ENCODE peak calls at places on chromosomes 16 and 17, in nine cellular contexts. One of them, this sample, is unnamed.

GRCh38 chr17:29918922-29919856 is 10.8 kb downstream of the SSH2 start:
- DNase-seq in tibial artery: no peak
- DNase-seq in CD8-positive, alpha-beta T cell: no peak
- DNase-seq in cardiac muscle cell: no peak
- DNase-seq in uterus: no peak
- DNase-seq in tibial nerve: no peak
- DNase-seq in small intestine: no peak
- DNase-seq in colonic mucosa: no peak
- DNase-seq in body of pancreas: no peak
- DNase-seq in this sample: no peak

GRCh38 chr17:51548125-51548524 is 287.8 kb downstream of the UTP18 start:
- DNase-seq in tibial artery: no peak
- DNase-seq in small intestine: no peak
- DNase-seq in body of pancreas: no peak
- DNase-seq in colonic mucosa: no peak
- DNase-seq in cardiac muscle cell: no peak
- DNase-seq in CD8-positive, alpha-beta T cell: no peak
- DNase-seq in uterus: no peak
- DNase-seq in tibial nerve: no peak
- DNase-seq in this sample: no peak

GRCh38 chr17:39927928-39928867 is 666 bp downstream of the LRRC3C start:
- DNase-seq in uterus: peak; percentile 65
- DNase-seq in body of pancreas: peak; percentile 71
- DNase-seq in tibial artery: peak; percentile 82
- DNase-seq in tibial nerve: no peak
- DNase-seq in small intestine: peak; percentile 78
- DNase-seq in colonic mucosa: peak; percentile 54
- DNase-seq in cardiac muscle cell: peak; percentile 45
- DNase-seq in CD8-positive, alpha-beta T cell: no peak
- DNase-seq in this sample: peak; percentile 21

GRCh38 chr16:31010539-31010938 is at the start of gene STX1B:
- DNase-seq in small intestine: no peak
- DNase-seq in CD8-positive, alpha-beta T cell: peak; percentile 42
- DNase-seq in body of pancreas: no peak
- DNase-seq in cardiac muscle cell: peak; percentile 77
- DNase-seq in uterus: no peak
- DNase-seq in colonic mucosa: no peak
- DNase-seq in tibial nerve: no peak
- DNase-seq in tibial artery: no peak
- DNase-seq in this sample: no peak

GRCh38 chr17:602436-602835 is 112.2 kb downstream of the VPS53 start:
- DNase-seq in body of pancreas: no peak
- DNase-seq in CD8-positive, alpha-beta T cell: no peak
- DNase-seq in cardiac muscle cell: no peak
- DNase-seq in tibial artery: no peak
- DNase-seq in uterus: no peak
- DNase-seq in small intestine: no peak
- DNase-seq in colonic mucosa: no peak
- DNase-seq in tibial nerve: no peak
- DNase-seq in this sample: no peak

GRCh38 chr16:674968-675883 is at the start of gene RHBDL1:
- DNase-seq in tibial nerve: no peak
- DNase-seq in small intestine: peak; percentile 25
- DNase-seq in body of pancreas: no peak
- DNase-seq in CD8-positive, alpha-beta T cell: no peak
- DNase-seq in uterus: no peak
- DNase-seq in cardiac muscle cell: no peak
- DNase-seq in colonic mucosa: no peak
- DNase-seq in tibial artery: no peak
- DNase-seq in this sample: no peak

GRCh38 chr17:2929881-2930533 is 133.4 kb downstream of the OR1D5 start:
- DNase-seq in cardiac muscle cell: peak; percentile 57
- DNase-seq in body of pancreas: peak; percentile 66
- DNase-seq in tibial nerve: no peak
- DNase-seq in CD8-positive, alpha-beta T cell: no peak
- DNase-seq in uterus: no peak
- DNase-seq in tibial artery: no peak
- DNase-seq in colonic mucosa: peak; percentile 68
- DNase-seq in small intestine: peak; percentile 63
- DNase-seq in this sample: peak; percentile 41

GRCh38 chr17:17395246-17395802 is 81.5 kb upstream of the MED9 start:
- DNase-seq in colonic mucosa: no peak
- DNase-seq in small intestine: no peak
- DNase-seq in CD8-positive, alpha-beta T cell: no peak
- DNase-seq in tibial nerve: peak; percentile 56
- DNase-seq in body of pancreas: no peak
- DNase-seq in tibial artery: no peak
- DNase-seq in cardiac muscle cell: no peak
- DNase-seq in uterus: no peak
- DNase-seq in this sample: no peak

GRCh38 chr17:16349461-16349860 is 3.8 kb downstream of the CENPV start:
- DNase-seq in uterus: no peak
- DNase-seq in tibial nerve: no peak
- DNase-seq in small intestine: no peak
- DNase-seq in tibial artery: peak; percentile 43
- DNase-seq in cardiac muscle cell: no peak
- DNase-seq in body of pancreas: no peak
- DNase-seq in colonic mucosa: no peak
- DNase-seq in CD8-positive, alpha-beta T cell: no peak
- DNase-seq in this sample: no peak

DNA sequence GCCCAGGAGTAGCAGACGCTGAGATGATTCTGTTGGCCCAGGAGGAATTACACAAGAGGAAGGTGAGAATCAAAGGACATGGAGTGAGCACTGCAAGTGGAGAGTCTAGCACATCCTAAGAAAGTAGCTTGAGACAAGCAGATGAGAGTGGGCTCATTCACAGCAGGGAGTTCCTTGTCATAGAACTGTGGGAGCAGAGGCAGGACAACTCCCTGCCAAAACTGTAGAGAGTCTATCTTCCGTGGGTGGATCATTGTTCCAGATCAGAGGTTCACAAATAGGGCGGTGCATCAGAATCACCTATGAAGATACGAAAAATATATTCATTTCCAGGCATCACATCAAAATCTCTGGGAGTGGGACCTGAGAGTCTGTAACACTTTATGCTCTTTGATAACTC is 288.9 kb upstream of the C16orf82 start:
- DNase-seq in tibial nerve: no peak
- DNase-seq in cardiac muscle cell: no peak
- DNase-seq in body of pancreas: no peak
- DNase-seq in CD8-positive, alpha-beta T cell: no peak
- DNase-seq in colonic mucosa: no peak
- DNase-seq in small intestine: no peak
- DNase-seq in uterus: no peak
- DNase-seq in tibial artery: no peak
- DNase-seq in this sample: no peak
- H3K9me3 ChIP-seq in tibial nerve: no peaks in the 10 kb centered on the region
- H3K9me3 ChIP-seq in cardiac muscle cell: no peaks in the 10 kb centered on the region
- H3K9me3 ChIP-seq in body of pancreas: no peaks in the 10 kb centered on the region
- H3K9me3 ChIP-seq in CD8-positive, alpha-beta T cell: no peaks in the 10 kb centered on the region
- H3K9me3 ChIP-seq in colonic mucosa: no peaks in the 10 kb centered on the region
- H3K9me3 ChIP-seq in small intestine: no peaks in the 10 kb centered on the region
- H3K9me3 ChIP-seq in uterus: no peaks in the 10 kb centered on the region
- H3K9me3 ChIP-seq in tibial artery: no peaks in the 10 kb centered on the region
- H3K9me3 ChIP-seq in this sample: no peaks in the 10 kb centered on the region

GRCh38 chr17:80449194-80449929 is 27.0 kb downstream of the NPTX1 start:
- DNase-seq in cardiac muscle cell: no peak
- DNase-seq in small intestine: no peak
- DNase-seq in uterus: no peak
- DNase-seq in colonic mucosa: no peak
- DNase-seq in tibial artery: no peak
- DNase-seq in body of pancreas: no peak
- DNase-seq in tibial nerve: no peak
- DNase-seq in CD8-positive, alpha-beta T cell: no peak
- DNase-seq in this sample: no peak
- H3K36me3 ChIP-seq in cardiac muscle cell: no peaks in the 10 kb centered on the region
- H3K36me3 ChIP-seq in small intestine: no peaks in the 10 kb centered on the region
- H3K36me3 ChIP-seq in uterus: no peaks in the 10 kb centered on the region
- H3K36me3 ChIP-seq in colonic mucosa: no peaks in the 10 kb centered on the region
- H3K36me3 ChIP-seq in tibial artery: no peaks in the 10 kb centered on the region
- H3K36me3 ChIP-seq in body of pancreas: no peaks in the 10 kb centered on the region
- H3K36me3 ChIP-seq in tibial nerve: no peaks in the 10 kb centered on the region
- H3K36me3 ChIP-seq in CD8-positive, alpha-beta T cell: no peaks in the 10 kb centered on the region
- H3K36me3 ChIP-seq in this sample: no peaks in the 10 kb centered on the region

GRCh38 chr16:24611310-24611709 is 71.9 kb downstream of the RBBP6 start:
- DNase-seq in small intestine: no peak
- DNase-seq in tibial nerve: no peak
- DNase-seq in colonic mucosa: no peak
- DNase-seq in cardiac muscle cell: no peak
- DNase-seq in CD8-positive, alpha-beta T cell: no peak
- DNase-seq in tibial artery: no peak
- DNase-seq in body of pancreas: no peak
- DNase-seq in uterus: no peak
- DNase-seq in this sample: no peak

GRCh38 chr16:24612656-24613055 is 73.3 kb downstream of the RBBP6 start:
- DNase-seq in CD8-positive, alpha-beta T cell: no peak
- DNase-seq in body of pancreas: no peak
- DNase-seq in tibial artery: no peak
- DNase-seq in cardiac muscle cell: no peak
- DNase-seq in tibial nerve: no peak
- DNase-seq in uterus: no peak
- DNase-seq in small intestine: no peak
- DNase-seq in colonic mucosa: no peak
- DNase-seq in this sample: no peak

GRCh38 chr16:24610421-24610765 is 71.0 kb downstream of the RBBP6 start:
- DNase-seq in tibial artery: no peak
- DNase-seq in CD8-positive, alpha-beta T cell: no peak
- DNase-seq in body of pancreas: peak; percentile 8
- DNase-seq in uterus: peak; percentile 42
- DNase-seq in tibial nerve: peak; percentile 11
- DNase-seq in small intestine: no peak
- DNase-seq in cardiac muscle cell: peak; percentile 44
- DNase-seq in colonic mucosa: no peak
- DNase-seq in this sample: no peak

GRCh38 chr16:24609417-24609739 is 70.0 kb downstream of the RBBP6 start:
- DNase-seq in cardiac muscle cell: no peak
- DNase-seq in small intestine: no peak
- DNase-seq in colonic mucosa: no peak
- DNase-seq in CD8-positive, alpha-beta T cell: no peak
- DNase-seq in tibial artery: no peak
- DNase-seq in uterus: no peak
- DNase-seq in body of pancreas: no peak
- DNase-seq in tibial nerve: no peak
- DNase-seq in this sample: no peak

DNA sequence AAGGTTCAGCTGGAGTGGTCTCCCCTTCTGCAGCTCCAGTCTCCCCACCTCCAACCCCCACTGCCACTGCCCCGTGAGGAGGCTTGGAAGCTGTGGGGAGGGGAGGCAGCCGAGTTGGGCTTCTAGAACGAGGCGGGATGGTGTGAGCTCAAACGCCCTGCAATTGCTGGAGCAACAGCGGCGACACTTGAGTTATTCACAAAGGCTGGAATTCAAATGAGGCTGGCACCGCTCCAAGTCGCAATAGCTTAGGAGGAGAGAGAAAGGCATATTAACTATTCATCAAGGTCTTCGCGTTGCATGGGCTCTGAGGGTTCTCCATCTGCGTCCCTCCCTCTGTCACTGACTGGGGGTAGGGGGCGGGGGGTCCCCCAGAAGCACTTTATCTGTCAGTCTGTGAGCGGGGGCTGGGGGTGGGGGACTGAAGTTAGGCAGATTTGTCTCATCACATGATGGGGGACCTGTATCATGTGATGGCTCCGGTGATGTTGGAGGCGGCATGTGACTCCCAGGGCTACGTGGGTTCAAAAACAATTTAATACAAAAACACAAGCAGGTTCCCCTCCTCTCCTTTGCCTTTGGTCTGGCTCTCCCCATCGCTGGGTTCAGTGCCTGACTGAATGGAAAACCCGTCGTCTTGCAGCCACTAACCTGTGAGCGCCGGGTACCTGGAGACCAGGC is 70.5 kb downstream of the RBBP6 start:
- DNase-seq in colonic mucosa: peak; percentile 36
- DNase-seq in cardiac muscle cell: peak; percentile 83
- DNase-seq in body of pancreas: peak; percentile 45
- DNase-seq in small intestine: peak; percentile 37
- DNase-seq in CD8-positive, alpha-beta T cell: no peak
- DNase-seq in tibial nerve: peak; percentile 57
- DNase-seq in uterus: peak; percentile 60
- DNase-seq in tibial artery: peak; percentile 65
- DNase-seq in this sample: no peak
- H3K4me3 ChIP-seq in colonic mucosa: no peak overlapping the region
- H3K4me3 ChIP-seq in cardiac muscle cell: peak overlapping the region; percentile 28
- H3K4me3 ChIP-seq in body of pancreas: no peak overlapping the region
- H3K4me3 ChIP-seq in small intestine: peak overlapping the region; percentile 0
- H3K4me3 ChIP-seq in CD8-positive, alpha-beta T cell: peak overlapping the region; percentile 15
- H3K4me3 ChIP-seq in tibial nerve: peak overlapping the region; percentile 22
- H3K4me3 ChIP-seq in uterus: peak overlapping the region; percentile 20
- H3K4me3 ChIP-seq in tibial artery: peak overlapping the region; percentile 29
- H3K4me3 ChIP-seq in this sample: no peak overlapping the region

GRCh38 chr16:35565626-35566025 is 2106.2 kb downstream of the TP53TG3F start:
- DNase-seq in tibial nerve: no peak
- DNase-seq in body of pancreas: no peak
- DNase-seq in tibial artery: no peak
- DNase-seq in small intestine: no peak
- DNase-seq in uterus: no peak
- DNase-seq in cardiac muscle cell: no peak
- DNase-seq in colonic mucosa: no peak
- DNase-seq in CD8-positive, alpha-beta T cell: no peak
- DNase-seq in this sample: no peak

GRCh38 chr16:35572186-35572585 is 2112.8 kb downstream of the TP53TG3F start:
- DNase-seq in tibial nerve: no peak
- DNase-seq in uterus: no peak
- DNase-seq in tibial artery: no peak
- DNase-seq in small intestine: no peak
- DNase-seq in colonic mucosa: no peak
- DNase-seq in CD8-positive, alpha-beta T cell: no peak
- DNase-seq in body of pancreas: no peak
- DNase-seq in cardiac muscle cell: no peak
- DNase-seq in this sample: no peak

GRCh38 chr16:35573407-35573806 is 2114.0 kb downstream of the TP53TG3F start:
- DNase-seq in body of pancreas: no peak
- DNase-seq in tibial artery: no peak
- DNase-seq in colonic mucosa: no peak
- DNase-seq in uterus: no peak
- DNase-seq in small intestine: no peak
- DNase-seq in CD8-positive, alpha-beta T cell: no peak
- DNase-seq in cardiac muscle cell: no peak
- DNase-seq in tibial nerve: no peak
- DNase-seq in this sample: no peak

GRCh38 chr16:35570946-35571345 is 2111.5 kb downstream of the TP53TG3F start:
- DNase-seq in colonic mucosa: no peak
- DNase-seq in body of pancreas: no peak
- DNase-seq in CD8-positive, alpha-beta T cell: no peak
- DNase-seq in cardiac muscle cell: no peak
- DNase-seq in small intestine: no peak
- DNase-seq in uterus: no peak
- DNase-seq in tibial artery: no peak
- DNase-seq in tibial nerve: no peak
- DNase-seq in this sample: no peak

DNA sequence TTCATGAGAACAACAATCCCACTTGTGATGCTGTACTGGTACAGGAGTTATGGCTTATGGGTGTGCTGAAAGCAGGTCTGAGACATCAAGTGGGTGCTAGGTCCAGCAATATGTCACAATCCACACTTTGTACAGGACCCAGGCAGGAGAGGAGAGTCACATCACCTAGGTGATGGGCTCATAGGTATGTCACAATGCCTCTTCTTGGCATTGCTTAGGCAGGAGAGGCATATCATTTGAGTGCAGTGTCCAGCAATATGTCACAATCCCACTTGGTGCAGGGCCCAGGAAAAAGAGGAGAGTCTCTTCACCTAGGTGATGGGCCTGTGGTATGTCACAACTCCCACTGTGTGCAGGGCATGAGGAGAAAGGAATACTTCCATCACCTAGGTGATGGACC is 2110.0 kb downstream of the TP53TG3F start:
- DNase-seq in tibial artery: no peak
- DNase-seq in tibial nerve: no peak
- DNase-seq in cardiac muscle cell: no peak
- DNase-seq in CD8-positive, alpha-beta T cell: no peak
- DNase-seq in small intestine: no peak
- DNase-seq in colonic mucosa: no peak
- DNase-seq in uterus: no peak
- DNase-seq in body of pancreas: no peak
- DNase-seq in this sample: no peak
- H3K9me3 ChIP-seq in tibial artery: peaks cover 13% of the 10 kb centered on the region
- H3K9me3 ChIP-seq in tibial nerve: no peaks in the 10 kb centered on the region
- H3K9me3 ChIP-seq in cardiac muscle cell: no peaks in the 10 kb centered on the region
- H3K9me3 ChIP-seq in CD8-positive, alpha-beta T cell: peaks cover 3% of the 10 kb centered on the region
- H3K9me3 ChIP-seq in small intestine: no peaks in the 10 kb centered on the region
- H3K9me3 ChIP-seq in colonic mucosa: no peaks in the 10 kb centered on the region
- H3K9me3 ChIP-seq in uterus: no peaks in the 10 kb centered on the region
- H3K9me3 ChIP-seq in body of pancreas: no peaks in the 10 kb centered on the region
- H3K9me3 ChIP-seq in this sample: no peaks in the 10 kb centered on the region

This sample was measured in MG63.